ENCODE peak calls at places on chromosomes 1 and 21, in six cellular contexts. E is RWPE2, G is suprapubic skin, T is immature natural killer cell, B is lower leg skin, P is substantia nigra. V is an unnamed sample.

GRCh38 chr21:46040707-46041106 is 57.2 kb upstream of the COL6A2 start:
- DNase-seq in B (no peak), T (no peak), P (no peak), G (no peak), E (no peak), V (no peak)

GRCh38 chr1:20708891-20709290 is 8.9 kb downstream of the KIF17 start:
- DNase-seq in G (no peak), B (no peak), T (no peak), E (no peak), P (no peak), V (no peak)

GRCh38 chr1:96075704-96076455 is 645.7 kb upstream of the PTBP2 start:
- DNase-seq in P (no peak), B (no peak), T (no peak), G (no peak), E (no peak), V (no peak)

GRCh38 chr21:41366522-41367151 is 4.8 kb downstream of the MX2 start:
- DNase-seq in T (no peak), P (no peak), G (no peak), B (peak; percentile 88), E (no peak), V (no peak)

GRCh38 chr1:205477759-205478247 is 22.0 kb upstream of the BLACAT1 start:
- DNase-seq in G (no peak), B (peak; percentile 89), P (no peak), T (no peak), E (peak; percentile 91), V (no peak)

GRCh38 chr21:44918107-44918470 is 2.6 kb downstream of the ITGB2 start:
- DNase-seq in B (no peak), G (no peak), T (no peak), P (no peak), E (no peak), V (no peak)

GRCh38 chr1:181538836-181539235 is 55.5 kb downstream of the CACNA1E start:
- DNase-seq in B (no peak), P (no peak), G (no peak), E (no peak), T (no peak), V (no peak)

GRCh38 chr1:240987928-240988327 is 369.1 kb downstream of the RGS7 start:
- DNase-seq in P (no peak), G (no peak), T (no peak), B (no peak), E (no peak), V (no peak)

GRCh38 chr1:212432163-212432705 is 486 bp upstream of the NENF start:
- DNase-seq in B (no peak), G (no peak), T (no peak), P (no peak), E (no peak), V (no peak)

V was measured in chondrocyte.